ENCODE peak calls at places on chromosomes 2 and 18, in four cellular contexts. X is neural crest cell, I is transverse colon, H is H54. M is an unnamed sample.

GRCh38 chr2:1824202-1824905 is 80.0 kb upstream of the PXDN start:
- DNase-seq in X (no peak), I (peak), H (no peak), M (no peak)

GRCh38 chr2:46387886-46388515 is 90.8 kb downstream of the EPAS1 start:
- DNase-seq in X (peak), I (no peak), H (no peak), M (no peak)

GRCh38 chr18:36299010-36299409 is 1.5 kb downstream of the FHOD3 start:
- DNase-seq in X (no peak), I (no peak), H (no peak), M (peak)

GRCh38 chr2:6994569-6994968 is 77.4 kb downstream of the RNF144A start:
- DNase-seq in X (no peak), I (no peak), H (no peak), M (no peak)

GRCh38 chr18:49560277-49561126 is 1.4 kb upstream of the LIPG start:
- DNase-seq in X (peak), I (peak), H (no peak), M (no peak)

GRCh38 chr18:48875942-48876511 is 74.7 kb downstream of the SMAD7 start:
- DNase-seq in X (no peak), I (no peak), H (no peak), M (no peak)

GRCh38 chr2:170408461-170409163 is 230.7 kb downstream of the MYO3B start:
- DNase-seq in X (peak), I (no peak), H (no peak), M (no peak)

GRCh38 chr2:46743021-46743420 is 172.6 kb downstream of the MCFD2 start:
- DNase-seq in X (no peak), I (no peak), H (no peak), M (no peak)

GRCh38 chr2:70566464-70566863 is 12.8 kb upstream of the TGFA start:
- DNase-seq in X (no peak), I (no peak), H (no peak), M (peak)

GRCh38 chr2:13230221-13230620 is 513.5 kb downstream of the TRIB2 start:
- DNase-seq in X (no peak), I (no peak), H (no peak), M (no peak)

GRCh38 chr2:62340981-62341624 is 145.2 kb downstream of the B3GNT2 start:
- DNase-seq in X (no peak), I (peak), H (no peak), M (no peak)

GRCh38 chr2:196259507-196260481 is 88.4 kb upstream of the STK17B start:
- DNase-seq in X (no peak), I (no peak), H (no peak), M (no peak)

GRCh38 chr2:74763962-74764428 is 69.9 kb upstream of the HK2 start:
- DNase-seq in X (no peak), I (no peak), H (no peak), M (no peak)